ENCODE peak calls at places on chromosomes 2 and 18, in eight cellular contexts. X, M, H, Y, R, C, Z and I are unnamed samples.

GRCh38 chr2:104340879-104341812 is 512.8 kb upstream of the POU3F3 start:
- DNase-seq in X (no peak), M (no peak), H (no peak), Y (no peak), R (no peak), C (no peak), Z (peak; percentile 22), I (no peak)

GRCh38 chr2:71513721-71514120 is 60.4 kb downstream of the DYSF start:
- DNase-seq in X (no peak), M (no peak), H (no peak), Y (no peak), R (no peak), C (no peak), Z (no peak), I (no peak)

GRCh38 chr18:49398331-49398730 is 62.1 kb downstream of the DYM start:
- DNase-seq in X (no peak), M (no peak), H (no peak), Y (no peak), R (no peak), C (no peak), Z (no peak), I (no peak)

GRCh38 chr2:104584393-104584792 is 269.5 kb upstream of the POU3F3 start:
- DNase-seq in X (no peak), M (no peak), H (no peak), Y (no peak), R (no peak), C (no peak), Z (no peak), I (no peak)

GRCh38 chr2:228675715-228676114 is 494.2 kb upstream of the SPHKAP start:
- DNase-seq in X (no peak), M (no peak), H (no peak), Y (peak; percentile 60), R (no peak), C (no peak), Z (no peak), I (no peak)

GRCh38 chr2:3264010-3264744 is 113.4 kb downstream of the EIPR1 start:
- DNase-seq in X (no peak), M (no peak), H (peak; percentile 22), Y (no peak), R (no peak), C (peak; percentile 54), Z (peak; percentile 34), I (no peak)

GRCh38 chr2:233852056-233852455 is 2.3 kb downstream of the HJURP start:
- DNase-seq in X (no peak), M (peak; percentile 51), H (peak; percentile 27), Y (no peak), R (no peak), C (peak; percentile 19), Z (no peak), I (no peak)

GRCh38 chr2:39220136-39220535 is 23.6 kb downstream of the CDKL4 start:
- DNase-seq in X (no peak), M (no peak), H (no peak), Y (no peak), R (no peak), C (no peak), Z (no peak), I (no peak)

GRCh38 chr2:241655516-241656189 is 18.2 kb downstream of the ATG4B start:
- DNase-seq in X (no peak), M (no peak), H (no peak), Y (no peak), R (no peak), C (no peak), Z (no peak), I (no peak)

GRCh38 chr2:29105375-29105774 is 9.8 kb upstream of the CLIP4 start:
- DNase-seq in X (no peak), M (no peak), H (no peak), Y (no peak), R (no peak), C (no peak), Z (no peak), I (no peak)

GRCh38 chr2:25420820-25421237 is 79.1 kb upstream of the DNMT3A start:
- DNase-seq in X (peak; percentile 53), M (no peak), H (no peak), Y (no peak), R (no peak), C (peak; percentile 86), Z (no peak), I (no peak)

GRCh38 chr2:43131051-43131889 is 95.1 kb downstream of the ZFP36L2 start:
- DNase-seq in X (peak; percentile 79), M (peak; percentile 82), H (peak; percentile 48), Y (peak; percentile 88), R (peak; percentile 63), C (peak; percentile 99), Z (peak; percentile 49), I (peak; percentile 86)

GRCh38 chr2:80073134-80073561 is 231.4 kb downstream of the LRRTM1 start:
- DNase-seq in X (peak; percentile 51), M (peak; percentile 16), H (peak; percentile 52), Y (peak; percentile 74), R (peak; percentile 30), C (peak; percentile 66), Z (peak; percentile 82), I (peak; percentile 57)

GRCh38 chr2:224163573-224164307 is 124.7 kb upstream of the SERPINE2 start:
- DNase-seq in X (no peak), M (peak; percentile 39), H (no peak), Y (peak; percentile 33), R (no peak), C (no peak), Z (no peak), I (peak; percentile 63)

GRCh38 chr2:11955883-11956282 is 209.5 kb downstream of the LPIN1 start:
- DNase-seq in X (no peak), M (no peak), H (no peak), Y (no peak), R (no peak), C (peak; percentile 78), Z (no peak), I (no peak)

GRCh38 chr2:217309056-217309455 is 449.2 kb upstream of the TNP1 start:
- DNase-seq in X (no peak), M (no peak), H (no peak), Y (no peak), R (no peak), C (no peak), Z (no peak), I (no peak)

GRCh38 chr2:128596453-128597430 is 278.1 kb upstream of the HS6ST1 start:
- DNase-seq in X (no peak), M (no peak), H (no peak), Y (no peak), R (no peak), C (no peak), Z (no peak), I (no peak)

DNA sequence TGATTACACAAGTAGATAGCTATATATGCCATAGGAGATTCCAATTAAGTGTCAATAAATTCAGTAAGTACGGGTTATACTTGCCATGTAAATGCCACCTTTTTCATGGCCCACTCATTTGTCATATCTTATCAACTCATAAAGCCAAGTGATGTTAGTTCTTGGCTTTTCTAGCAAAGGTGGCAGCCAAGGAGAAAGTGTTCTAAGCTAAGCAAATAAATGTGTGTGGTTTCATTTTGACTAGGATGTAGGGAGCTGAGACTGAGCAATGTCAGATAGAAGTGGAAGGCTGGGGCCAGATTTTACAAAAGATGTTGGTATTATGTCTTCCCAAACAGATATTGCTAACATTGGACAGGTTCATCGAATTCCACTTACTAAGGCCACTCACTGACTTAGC is 952.0 kb downstream of the SLC4A3 start:
- DNase-seq in X (no peak), M (no peak), H (no peak), Y (no peak), R (no peak), C (no peak), Z (no peak), I (no peak)
- TF ChIP-seq CTCF in X (no peak), M (no peak), H (no peak), Y (no peak), R (no peak), C (no peak), Z (no peak), I (no peak)

GRCh38 chr18:44968336-44968735 is 287.6 kb downstream of the SETBP1 start:
- DNase-seq in X (no peak), M (no peak), H (no peak), Y (peak; percentile 2), R (no peak), C (peak; percentile 21), Z (peak; percentile 17), I (no peak)
- TF ChIP-seq CTCF in X (peak; percentile 16), M (no peak), H (no peak), Y (no peak), R (no peak), C (no peak), Z (no peak), I (no peak)

GRCh38 chr2:237687666-237688065 is 60.3 kb downstream of the LRRFIP1 start:
- DNase-seq in X (peak; percentile 84), M (no peak), H (no peak), Y (peak; percentile 100), R (no peak), C (peak; percentile 97), Z (no peak), I (peak; percentile 100)

GRCh38 chr2:237685408-237685807 is 58.0 kb downstream of the LRRFIP1 start:
- DNase-seq in X (no peak), M (no peak), H (no peak), Y (peak; percentile 61), R (no peak), C (no peak), Z (no peak), I (peak; percentile 37)

GRCh38 chr2:237688081-237688480 is 60.7 kb downstream of the LRRFIP1 start:
- DNase-seq in X (no peak), M (no peak), H (no peak), Y (peak; percentile 35), R (no peak), C (no peak), Z (no peak), I (no peak)

GRCh38 chr2:237689569-237690131 is 62.3 kb downstream of the LRRFIP1 start:
- DNase-seq in X (no peak), M (no peak), H (no peak), Y (no peak), R (no peak), C (no peak), Z (no peak), I (no peak)

DNA sequence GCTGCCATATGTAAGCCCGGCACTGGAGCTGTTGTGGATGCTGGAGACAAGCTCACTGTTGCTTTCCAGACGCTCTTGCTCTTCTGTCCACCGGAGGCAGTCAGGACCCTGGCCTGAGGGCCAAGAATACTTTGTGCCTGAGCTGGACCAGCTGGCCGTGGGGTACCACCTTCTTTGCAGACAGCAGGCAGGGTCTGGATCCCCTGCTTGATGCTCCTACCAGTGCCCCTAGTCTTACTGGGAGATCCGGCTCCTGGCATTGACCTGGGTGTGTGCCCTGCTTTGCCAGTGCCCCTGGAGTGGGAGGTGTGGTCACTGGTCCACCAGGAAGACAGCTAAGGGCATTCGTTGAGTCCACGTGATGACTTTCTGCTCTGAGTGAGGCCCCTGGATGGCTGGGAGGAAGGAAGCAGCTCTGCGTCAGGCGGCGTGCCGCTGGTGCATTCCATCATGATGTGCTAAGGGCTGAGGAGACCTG is 59.3 kb downstream of the LRRFIP1 start:
- DNase-seq in X (no peak), M (peak; percentile 82), H (no peak), Y (peak; percentile 59), R (no peak), C (peak; percentile 41), Z (no peak), I (no peak)
- TF ChIP-seq CTCF in X (peak; percentile 38), M (peak; percentile 54), H (no peak), Y (peak; percentile 34), R (no peak), C (peak; percentile 49), Z (peak; percentile 17), I (peak; percentile 65)

DNA sequence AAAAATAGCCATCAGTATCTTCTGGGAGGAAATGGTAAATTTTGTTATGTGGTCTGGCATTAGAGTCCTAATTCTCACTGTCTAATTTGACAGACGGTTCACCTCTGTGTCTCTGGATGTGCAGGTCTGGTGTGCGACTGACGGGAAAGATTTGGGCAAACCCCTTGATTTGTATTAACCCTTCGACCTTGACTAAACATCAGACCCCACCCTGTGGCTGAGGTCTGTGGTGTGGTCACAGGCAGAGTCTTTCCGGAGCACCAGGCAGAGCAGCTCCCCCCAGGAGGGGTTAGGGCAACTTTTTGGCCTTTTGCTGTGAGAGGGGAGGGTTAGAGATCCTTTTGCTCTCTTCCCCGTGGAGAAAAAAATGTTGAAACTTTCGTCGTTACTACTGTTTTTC is 6.4 kb downstream of the TWIST2 start:
- DNase-seq in X (no peak), M (no peak), H (no peak), Y (no peak), R (no peak), C (no peak), Z (no peak), I (no peak)
- TF ChIP-seq CTCF in X (no peak), M (no peak), H (no peak), Y (no peak), R (no peak), C (no peak), Z (no peak), I (no peak)